ENCODE peak calls at places on chromosomes 3 and 15, in nine cellular contexts. W, I, Q, T, F, C, E, Y and N are unnamed samples.

GRCh38 chr15:97600190-97600589 is 360.3 kb upstream of the ARRDC4 start:
- DNase-seq in W (no peak), I (no peak), Q (no peak), T (no peak), F (no peak), C (no peak), E (no peak), Y (no peak), N (no peak)

GRCh38 chr15:51333571-51333970 is 4.8 kb downstream of the CYP19A1 start:
- DNase-seq in W (no peak), I (no peak), Q (no peak), T (no peak), F (no peak), C (no peak), E (no peak), Y (no peak), N (no peak)

GRCh38 chr15:76533060-76533955 is 196.7 kb downstream of the ISL2 start:
- DNase-seq in W (no peak), I (no peak), Q (no peak), T (no peak), F (no peak), C (no peak), E (peak), Y (no peak), N (no peak)

GRCh38 chr15:62035256-62035908 is 24.9 kb downstream of the VPS13C start:
- DNase-seq in W (peak), I (no peak), Q (no peak), T (peak), F (no peak), C (peak), E (no peak), Y (no peak), N (no peak)

GRCh38 chr3:159499031-159499793 is 489.4 kb upstream of the IL12A start:
- DNase-seq in W (no peak), I (no peak), Q (no peak), T (no peak), F (no peak), C (no peak), E (no peak), Y (no peak), N (no peak)

GRCh38 chr15:22799902-22800301 is 13.5 kb downstream of the NIPA1 start:
- DNase-seq in W (no peak), I (no peak), Q (no peak), T (no peak), F (no peak), C (no peak), E (peak), Y (no peak), N (no peak)

GRCh38 chr15:83099290-83099689 is 8.2 kb upstream of the TM6SF1 start:
- DNase-seq in W (no peak), I (no peak), Q (no peak), T (no peak), F (no peak), C (no peak), E (no peak), Y (no peak), N (no peak)

GRCh38 chr15:100002091-100002620 is 268.9 kb upstream of the LYSMD4 start:
- DNase-seq in W (no peak), I (no peak), Q (no peak), T (no peak), F (no peak), C (no peak), E (no peak), Y (peak), N (no peak)

GRCh38 chr3:94927175-94927574 is 864.3 kb downstream of the NSUN3 start:
- DNase-seq in W (no peak), I (no peak), Q (no peak), T (no peak), F (no peak), C (no peak), E (no peak), Y (no peak), N (no peak)

GRCh38 chr3:39275963-39276593 is 3.8 kb downstream of the CX3CR1 start:
- DNase-seq in W (no peak), I (no peak), Q (no peak), T (no peak), F (no peak), C (no peak), E (no peak), Y (no peak), N (no peak)

GRCh38 chr15:73369073-73369694 is 426 bp upstream of the HCN4 start:
- DNase-seq in W (no peak), I (no peak), Q (no peak), T (no peak), F (no peak), C (no peak), E (no peak), Y (no peak), N (no peak)

GRCh38 chr3:123157209-123157597 is 44.5 kb upstream of the SEC22A start:
- DNase-seq in W (no peak), I (no peak), Q (no peak), T (no peak), F (no peak), C (no peak), E (no peak), Y (no peak), N (no peak)

GRCh38 chr3:10932596-10932995 is 60.0 kb upstream of the SLC6A1 start:
- DNase-seq in W (no peak), I (no peak), Q (no peak), T (no peak), F (no peak), C (no peak), E (no peak), Y (no peak), N (no peak)

GRCh38 chr3:156516284-156516683 is 38.6 kb downstream of the SSR3 start:
- DNase-seq in W (no peak), I (no peak), Q (peak), T (peak), F (no peak), C (no peak), E (no peak), Y (no peak), N (no peak)

GRCh38 chr15:77525907-77526581 is 105.4 kb downstream of the HMG20A start:
- DNase-seq in W (no peak), I (no peak), Q (no peak), T (no peak), F (no peak), C (no peak), E (no peak), Y (no peak), N (no peak)

GRCh38 chr3:132659000-132659369 is 624 bp downstream of the ACAD11 start:
- DNase-seq in W (no peak), I (no peak), Q (peak), T (no peak), F (no peak), C (no peak), E (peak), Y (no peak), N (no peak)

GRCh38 chr3:193116871-193117270 is 124.2 kb upstream of the PLAAT1 start:
- DNase-seq in W (no peak), I (no peak), Q (no peak), T (no peak), F (no peak), C (no peak), E (no peak), Y (no peak), N (no peak)

GRCh38 chr3:11803977-11804903 is 42.4 kb downstream of the TAMM41 start:
- DNase-seq in W (peak), I (peak), Q (peak), T (peak), F (peak), C (no peak), E (peak), Y (peak), N (peak)

GRCh38 chr3:46673151-46674030 is 20.1 kb downstream of the ALS2CL start:
- DNase-seq in W (no peak), I (no peak), Q (no peak), T (no peak), F (no peak), C (no peak), E (no peak), Y (no peak), N (no peak)

GRCh38 chr3:46675426-46675825 is 18.1 kb downstream of the ALS2CL start:
- DNase-seq in W (no peak), I (no peak), Q (no peak), T (no peak), F (no peak), C (no peak), E (no peak), Y (no peak), N (no peak)

GRCh38 chr3:46675843-46676567 is 17.5 kb downstream of the ALS2CL start:
- DNase-seq in W (no peak), I (no peak), Q (no peak), T (peak), F (no peak), C (no peak), E (no peak), Y (no peak), N (no peak)

GRCh38 chr3:46672349-46672695 is 21.2 kb downstream of the ALS2CL start:
- DNase-seq in W (no peak), I (no peak), Q (no peak), T (no peak), F (no peak), C (no peak), E (no peak), Y (no peak), N (no peak)

DNA sequence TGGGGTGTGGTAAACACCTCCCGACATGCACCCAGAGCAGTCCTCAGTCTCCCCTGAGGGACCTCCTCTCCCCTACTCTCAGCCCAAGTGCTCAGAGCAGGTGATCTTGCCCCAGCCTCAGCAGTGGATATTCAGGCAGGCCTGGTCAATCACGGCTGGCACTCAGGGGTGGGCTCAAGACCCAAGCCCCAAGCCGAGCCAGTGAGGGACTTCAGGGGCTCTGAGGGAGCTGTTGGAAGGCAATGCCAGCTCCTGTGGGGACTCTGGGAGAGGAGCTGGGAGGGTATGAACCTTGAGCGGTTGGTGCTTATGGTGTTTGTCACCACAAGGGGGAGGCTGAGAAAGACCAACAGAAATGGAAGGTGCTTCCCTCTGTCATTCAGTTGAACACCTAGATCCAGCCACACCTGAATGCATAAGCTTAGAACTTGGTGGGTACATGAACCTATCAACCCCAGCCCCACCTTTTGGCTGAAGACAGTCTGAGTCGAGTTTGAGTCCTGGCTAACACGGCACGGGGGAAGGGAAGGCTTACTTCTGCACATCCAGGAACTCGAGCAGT is 19.4 kb downstream of the ALS2CL start:
- DNase-seq in W (no peak), I (no peak), Q (no peak), T (no peak), F (no peak), C (no peak), E (no peak), Y (no peak), N (no peak)
- TF ChIP-seq CTCF in W (peak), I (peak), Q (no peak), T (peak), F (peak), C (peak), E (peak), Y (peak), N (no peak)

GRCh38 chr3:13839766-13840340 is 40.0 kb downstream of the WNT7A start:
- DNase-seq in W (no peak), I (no peak), Q (no peak), T (no peak), F (no peak), C (no peak), E (no peak), Y (no peak), N (no peak)

GRCh38 chr3:13840456-13840855 is 39.4 kb downstream of the WNT7A start:
- DNase-seq in W (no peak), I (no peak), Q (no peak), T (no peak), F (no peak), C (no peak), E (no peak), Y (no peak), N (no peak)

GRCh38 chr3:13841826-13842225 is 38.0 kb downstream of the WNT7A start:
- DNase-seq in W (no peak), I (no peak), Q (no peak), T (no peak), F (no peak), C (no peak), E (no peak), Y (no peak), N (no peak)

GRCh38 chr3:13842226-13842625 is 37.6 kb downstream of the WNT7A start:
- DNase-seq in W (no peak), I (no peak), Q (no peak), T (no peak), F (no peak), C (no peak), E (no peak), Y (no peak), N (no peak)

GRCh38 chr3:13841141-13841540 is 38.7 kb downstream of the WNT7A start:
- DNase-seq in W (no peak), I (no peak), Q (no peak), T (no peak), F (no peak), C (no peak), E (no peak), Y (no peak), N (no peak)
- TF ChIP-seq CTCF in W (no peak), I (no peak), Q (no peak), T (no peak), F (no peak), C (no peak), E (no peak), Y (no peak), N (no peak)

GRCh38 chr3:30551266-30551665 is 55.1 kb upstream of the TGFBR2 start:
- DNase-seq in W (no peak), I (no peak), Q (no peak), T (no peak), F (no peak), C (no peak), E (no peak), Y (no peak), N (no peak)
- TF ChIP-seq CTCF in W (no peak), I (no peak), Q (no peak), T (no peak), F (no peak), C (no peak), E (no peak), Y (no peak), N (no peak)

GRCh38 chr3:29153811-29154210 is 127.1 kb upstream of the RBMS3 start:
- DNase-seq in W (no peak), I (no peak), Q (no peak), T (no peak), F (peak), C (peak), E (peak), Y (no peak), N (no peak)

GRCh38 chr3:29156071-29156715 is 124.7 kb upstream of the RBMS3 start:
- DNase-seq in W (no peak), I (no peak), Q (no peak), T (no peak), F (no peak), C (no peak), E (no peak), Y (no peak), N (no peak)

DNA sequence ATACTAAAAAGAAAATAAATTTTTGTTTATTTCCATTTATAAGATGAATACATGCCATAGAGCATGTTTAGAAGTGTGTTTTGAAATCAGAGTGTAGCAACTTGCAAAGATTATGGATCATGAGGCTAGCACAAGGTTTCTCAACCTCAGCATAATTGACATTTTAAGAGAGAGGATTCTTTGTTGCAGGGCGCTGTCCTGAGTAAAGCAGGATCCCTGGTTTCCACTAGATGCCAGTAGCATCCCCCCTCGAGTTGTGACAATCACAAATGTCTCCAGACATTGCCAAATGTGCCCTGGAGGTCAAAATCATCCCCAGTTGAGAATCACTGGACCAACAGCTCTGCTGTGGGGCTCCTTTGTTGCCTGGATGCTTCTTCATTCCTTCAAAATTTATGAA is 128.5 kb upstream of the RBMS3 start:
- DNase-seq in W (no peak), I (no peak), Q (no peak), T (no peak), F (no peak), C (no peak), E (no peak), Y (peak), N (no peak)
- TF ChIP-seq CTCF in W (no peak), I (no peak), Q (peak), T (no peak), F (peak), C (no peak), E (no peak), Y (no peak), N (no peak)

GRCh38 chr3:134666885-134667284 is 16.1 kb upstream of the KY start:
- DNase-seq in W (no peak), I (no peak), Q (no peak), T (peak), F (no peak), C (no peak), E (no peak), Y (no peak), N (no peak)

GRCh38 chr3:134665243-134665642 is 14.4 kb upstream of the KY start:
- DNase-seq in W (no peak), I (no peak), Q (no peak), T (no peak), F (no peak), C (no peak), E (no peak), Y (no peak), N (no peak)

GRCh38 chr3:134667461-134667860 is 16.6 kb upstream of the KY start:
- DNase-seq in W (no peak), I (no peak), Q (no peak), T (no peak), F (no peak), C (no peak), E (no peak), Y (no peak), N (no peak)

GRCh38 chr3:134666052-134666451 is 15.2 kb upstream of the KY start:
- DNase-seq in W (no peak), I (no peak), Q (no peak), T (no peak), F (no peak), C (no peak), E (no peak), Y (no peak), N (no peak)

DNA sequence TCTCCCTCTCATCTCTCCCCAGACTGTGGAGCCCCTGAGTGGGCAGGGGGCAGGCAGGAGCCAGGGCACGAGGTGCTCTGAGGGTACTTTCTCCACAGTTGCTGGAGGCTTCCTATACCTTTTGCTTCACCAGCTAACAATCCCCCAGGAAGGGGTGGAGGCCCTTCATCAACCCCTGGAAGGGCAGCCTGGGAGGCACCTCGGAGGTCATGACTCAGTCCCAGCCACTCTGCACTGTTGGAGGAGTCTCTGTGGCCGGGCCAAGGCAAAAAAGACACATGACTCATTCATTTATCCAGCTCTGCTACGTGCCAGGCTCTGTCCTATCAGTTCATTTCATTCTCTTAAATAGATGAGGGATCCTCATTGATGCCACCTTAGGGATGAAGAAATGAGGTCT is 15.6 kb upstream of the KY start:
- DNase-seq in W (no peak), I (no peak), Q (no peak), T (peak), F (no peak), C (no peak), E (peak), Y (no peak), N (no peak)
- TF ChIP-seq CTCF in W (no peak), I (no peak), Q (no peak), T (no peak), F (no peak), C (no peak), E (no peak), Y (no peak), N (no peak)

GRCh38 chr15:58704155-58704825 is 45.2 kb downstream of the ADAM10 start:
- DNase-seq in W (no peak), I (no peak), Q (no peak), T (peak), F (no peak), C (no peak), E (peak), Y (no peak), N (no peak)
- TF ChIP-seq CTCF in W (no peak), I (no peak), Q (no peak), T (no peak), F (no peak), C (no peak), E (no peak), Y (no peak), N (no peak)